ENCODE peak calls at places on chromosomes 7 and 10, in eight cellular contexts. I is CD4-positive, CD25-positive, alpha-beta regulatory T cell; S is AG08396; W is naive thymus-derived CD4-positive, alpha-beta T cell; C is cerebellar cortex; Q is neural crest cell; P is H4; T is activated naive CD4-positive, alpha-beta T cell. V is an unnamed sample.

GRCh38 chr10:132866601-132867381 is 75.6 kb downstream of the CFAP46 start:
- DNase-seq in I (no peak), S (no peak), W (no peak), C (no peak), Q (no peak), P (no peak), T (no peak), V (no peak)

GRCh38 chr7:79137942-79138341 is 315.5 kb downstream of the MAGI2 start:
- DNase-seq in I (no peak), S (no peak), W (no peak), C (no peak), Q (no peak), P (peak), T (no peak), V (no peak)

GRCh38 chr7:17564678-17565209 is 266.3 kb downstream of the AHR start:
- DNase-seq in I (no peak), S (no peak), W (no peak), C (no peak), Q (no peak), P (peak), T (no peak), V (no peak)

GRCh38 chr7:50660040-50660829 is 95.0 kb upstream of the DDC start:
- DNase-seq in I (peak), S (no peak), W (peak), C (no peak), Q (no peak), P (no peak), T (no peak), V (no peak)

GRCh38 chr10:17273403-17273802 is 45.4 kb downstream of the VIM start:
- DNase-seq in I (no peak), S (peak), W (no peak), C (no peak), Q (no peak), P (peak), T (no peak), V (no peak)

GRCh38 chr7:51246258-51247245 is 70.1 kb downstream of the COBL start:
- DNase-seq in I (no peak), S (no peak), W (no peak), C (peak), Q (no peak), P (no peak), T (no peak), V (peak)

GRCh38 chr10:103551619-103552602 is 58.4 kb downstream of the NEURL1 start:
- DNase-seq in I (no peak), S (no peak), W (no peak), C (no peak), Q (no peak), P (no peak), T (no peak), V (no peak)

GRCh38 chr7:50156746-50157145 is 63.7 kb upstream of the ZPBP start:
- DNase-seq in I (no peak), S (no peak), W (no peak), C (no peak), Q (no peak), P (no peak), T (no peak), V (no peak)

GRCh38 chr10:71238626-71239025 is 26.3 kb downstream of the UNC5B start:
- DNase-seq in I (no peak), S (no peak), W (no peak), C (no peak), Q (no peak), P (no peak), T (no peak), V (no peak)

GRCh38 chr7:143229054-143229790 is 7.4 kb downstream of the TAS2R40 start:
- DNase-seq in I (no peak), S (no peak), W (no peak), C (no peak), Q (no peak), P (no peak), T (no peak), V (no peak)

GRCh38 chr10:113381906-113382562 is 170.8 kb upstream of the HABP2 start:
- DNase-seq in I (peak), S (peak), W (peak), C (no peak), Q (no peak), P (peak), T (no peak), V (no peak)

GRCh38 chr7:101620991-101621390 is 8.1 kb downstream of the MYL10 start:
- DNase-seq in I (no peak), S (no peak), W (no peak), C (no peak), Q (no peak), P (no peak), T (no peak), V (no peak)

GRCh38 chr10:67539312-67539711 is 156.7 kb downstream of the CTNNA3 start:
- DNase-seq in I (no peak), S (no peak), W (no peak), C (no peak), Q (no peak), P (no peak), T (no peak), V (no peak)

GRCh38 chr7:148182264-148182663 is 408.3 kb upstream of the C7orf33 start:
- DNase-seq in I (no peak), S (no peak), W (no peak), C (no peak), Q (no peak), P (no peak), T (no peak), V (no peak)

GRCh38 chr7:90412458-90413184 is 9.4 kb downstream of the CLDN12 start:
- DNase-seq in I (no peak), S (no peak), W (no peak), C (no peak), Q (no peak), P (peak), T (no peak), V (no peak)

GRCh38 chr7:45082031-45082830 is 6.5 kb downstream of the NACAD start:
- DNase-seq in I (no peak), S (no peak), W (no peak), C (no peak), Q (no peak), P (no peak), T (no peak), V (no peak)

GRCh38 chr7:128358233-128358632 is 3.3 kb downstream of the PRRT4 start:
- DNase-seq in I (no peak), S (no peak), W (no peak), C (no peak), Q (no peak), P (no peak), T (no peak), V (no peak)

GRCh38 chr10:4241724-4242345 is 456.8 kb upstream of the KLF6 start:
- DNase-seq in I (no peak), S (peak), W (no peak), C (no peak), Q (peak), P (peak), T (no peak), V (peak)

GRCh38 chr10:114246679-114247305 is 7.7 kb downstream of the VWA2 start:
- DNase-seq in I (no peak), S (no peak), W (no peak), C (no peak), Q (no peak), P (no peak), T (no peak), V (no peak)

GRCh38 chr7:10727636-10728035 is 246.0 kb upstream of the PHF14 start:
- DNase-seq in I (no peak), S (no peak), W (no peak), C (peak), Q (no peak), P (no peak), T (no peak), V (no peak)

GRCh38 chr10:131961777-131962450 is 19.8 kb downstream of the BNIP3 start:
- DNase-seq in I (no peak), S (no peak), W (no peak), C (peak), Q (no peak), P (peak), T (no peak), V (no peak)

GRCh38 chr7:130273081-130273699 is 6.5 kb downstream of the CPA2 start:
- DNase-seq in I (peak), S (no peak), W (peak), C (peak), Q (peak), P (no peak), T (no peak), V (peak)

GRCh38 chr10:119174109-119174508 is 4.5 kb downstream of the PRDX3 start:
- DNase-seq in I (no peak), S (no peak), W (no peak), C (no peak), Q (no peak), P (no peak), T (no peak), V (no peak)

GRCh38 chr10:58781873-58782488 is 269.3 kb downstream of the BICC1 start:
- DNase-seq in I (peak), S (peak), W (peak), C (peak), Q (no peak), P (peak), T (no peak), V (no peak)

GRCh38 chr10:30765611-30766010 is 136.1 kb upstream of the LYZL2 start:
- DNase-seq in I (no peak), S (no peak), W (no peak), C (no peak), Q (no peak), P (no peak), T (no peak), V (no peak)

GRCh38 chr10:96619120-96619519 is 32.3 kb upstream of the TM9SF3 start:
- DNase-seq in I (no peak), S (no peak), W (no peak), C (no peak), Q (no peak), P (no peak), T (no peak), V (no peak)

GRCh38 chr10:110655286-110655685 is 11.2 kb downstream of the RBM20 start:
- DNase-seq in I (no peak), S (no peak), W (no peak), C (no peak), Q (no peak), P (no peak), T (no peak), V (no peak)

GRCh38 chr10:88082806-88083596 is 219.6 kb downstream of the PTEN start:
- DNase-seq in I (no peak), S (no peak), W (no peak), C (no peak), Q (no peak), P (no peak), T (no peak), V (no peak)

GRCh38 chr7:153385502-153385901 is 626.0 kb downstream of the ACTR3B start:
- DNase-seq in I (no peak), S (no peak), W (no peak), C (no peak), Q (no peak), P (no peak), T (no peak), V (no peak)

GRCh38 chr10:77160679-77161078 is 476.9 kb downstream of the KCNMA1 start:
- DNase-seq in I (no peak), S (peak), W (no peak), C (no peak), Q (no peak), P (peak), T (no peak), V (no peak)

GRCh38 chr7:70492641-70493040 is 639.3 kb upstream of the GALNT17 start:
- DNase-seq in I (no peak), S (no peak), W (no peak), C (no peak), Q (no peak), P (no peak), T (no peak), V (no peak)

GRCh38 chr7:43083091-43083490 is 29.4 kb upstream of the HECW1 start:
- DNase-seq in I (no peak), S (peak), W (no peak), C (no peak), Q (no peak), P (no peak), T (no peak), V (no peak)

GRCh38 chr7:93544686-93545085 is 29.8 kb downstream of the CALCR start:
- DNase-seq in I (no peak), S (no peak), W (no peak), C (peak), Q (no peak), P (no peak), T (no peak), V (no peak)

GRCh38 chr10:94180576-94180975 is 182.2 kb downstream of the NOC3L start:
- DNase-seq in I (no peak), S (no peak), W (no peak), C (no peak), Q (no peak), P (no peak), T (no peak), V (no peak)

GRCh38 chr7:14598978-14599377 is 303.6 kb downstream of the DGKB start:
- DNase-seq in I (no peak), S (no peak), W (no peak), C (no peak), Q (no peak), P (no peak), T (no peak), V (no peak)

GRCh38 chr7:13336227-13336626 is 648.8 kb downstream of the ARL4A start:
- DNase-seq in I (no peak), S (no peak), W (no peak), C (no peak), Q (no peak), P (no peak), T (no peak), V (no peak)